ENCODE peak calls at places on chromosomes 16 and 17, in five cellular contexts. V is stimulated activated naive CD8-positive, alpha-beta T cell treated with anti-CD3 and anti-CD28 coated beads, Interleukin-15, Interleukin-2, amounts not matched to agents 100 U/mL and 50 U/mL, for 24 hours; Z is coronary artery; B is left kidney; P is mesendoderm. A is an unnamed sample.

GRCh38 chr16:75120253-75120652 is 3.7 kb upstream of the LDHD start:
- DNase-seq in Z (no peak), B (no peak), V (no peak), P (no peak), A (no peak)

GRCh38 chr17:1965556-1966273 is 59.4 kb downstream of the RTN4RL1 start:
- DNase-seq in V (no peak), Z (no peak), P (no peak), B (peak; percentile 64), A (no peak)

GRCh38 chr17:57459286-57459915 is 203.1 kb downstream of the MSI2 start:
- DNase-seq in P (no peak), B (no peak), Z (no peak), V (peak; percentile 35), A (no peak)

GRCh38 chr16:48504216-48504615 is 105.8 kb downstream of the N4BP1 start:
- DNase-seq in Z (no peak), B (no peak), V (no peak), P (no peak), A (no peak)

GRCh38 chr16:89853306-89853993 is 19.9 kb upstream of the TCF25 start:
- DNase-seq in Z (no peak), P (no peak), B (no peak), V (no peak), A (no peak)

GRCh38 chr17:53462393-53462811 is 360.3 kb upstream of the KIF2B start:
- DNase-seq in Z (no peak), P (no peak), B (peak; percentile 4), V (no peak), A (no peak)

GRCh38 chr16:85927326-85927725 is 28.4 kb downstream of the IRF8 start:
- DNase-seq in V (no peak), B (no peak), Z (no peak), P (no peak), A (no peak)

GRCh38 chr17:69344939-69345338 is 18.0 kb upstream of the ABCA5 start:
- DNase-seq in Z (no peak), V (no peak), B (no peak), P (peak; percentile 40), A (no peak)

GRCh38 chr16:57738844-57739243 is 3.3 kb downstream of the KATNB1 start:
- DNase-seq in V (no peak), B (no peak), P (no peak), Z (no peak), A (no peak)

GRCh38 chr16:57301126-57301817 is 16.8 kb upstream of the PLLP start:
- DNase-seq in V (no peak), B (peak; percentile 25), P (peak; percentile 48), Z (peak; percentile 78), A (no peak)

GRCh38 chr16:30761427-30761927 is 385 bp downstream of the CFAP119 start:
- DNase-seq in V (peak; percentile 67), Z (no peak), P (peak; percentile 61), B (peak; percentile 88), A (peak; percentile 36)

GRCh38 chr16:1907226-1907849 is 10.9 kb downstream of the HS3ST6 start:
- DNase-seq in P (no peak), Z (no peak), B (no peak), V (no peak), A (no peak)

GRCh38 chr16:75256871-75257343 is 5.5 kb upstream of the BCAR1 start:
- DNase-seq in V (no peak), P (peak; percentile 55), B (peak; percentile 85), Z (peak; percentile 78), A (no peak)

GRCh38 chr16:88287219-88287618 is 95.5 kb upstream of the ZNF469 start:
- DNase-seq in B (no peak), Z (no peak), V (peak; percentile 48), P (peak; percentile 22), A (peak; percentile 30)

GRCh38 chr17:77185137-77185536 is 44.4 kb downstream of the SEC14L1 start:
- DNase-seq in P (no peak), Z (no peak), V (no peak), B (peak; percentile 71), A (no peak)

GRCh38 chr16:89945654-89946053 is 2.9 kb upstream of the DEF8 start:
- DNase-seq in B (peak; percentile 47), Z (no peak), P (no peak), V (no peak), A (no peak)

GRCh38 chr17:30091771-30092170 is 24.8 kb upstream of the NSRP1 start:
- DNase-seq in P (no peak), B (no peak), V (no peak), Z (no peak), A (no peak)

GRCh38 chr17:43578699-43579569 is 32.8 kb upstream of the ETV4 start:
- DNase-seq in Z (no peak), V (peak; percentile 38), P (no peak), B (peak; percentile 94), A (no peak)

GRCh38 chr17:32497431-32498205 is 10.8 kb downstream of the CDK5R1 start:
- DNase-seq in V (no peak), B (peak; percentile 36), P (peak; percentile 66), Z (no peak), A (no peak)

GRCh38 chr16:67114793-67115192 is 5.1 kb downstream of the PHAF1 start:
- DNase-seq in P (no peak), V (no peak), Z (no peak), B (no peak), A (no peak)

A was measured in CMK.